ENCODE peak calls at places on chromosomes 3 and 15, in nine cellular contexts. One of them, this sample, is unnamed.

GRCh38 chr3:62562017-62562416 is 188.7 kb upstream of the FEZF2 start:
- DNase-seq in AG09309: peak; percentile 54
- DNase-seq in NCI-H446: peak; percentile 6
- DNase-seq in activated CD4-positive, alpha-beta T cell treated with anti-CD3 and anti-CD28 coated beads for 24 hours: no peak
- DNase-seq in T-helper 2 cell: no peak
- DNase-seq in activated T-cell treated with anti-CD3 and anti-CD28 coated beads for 24 hours: no peak
- DNase-seq in lower leg skin: no peak
- DNase-seq in ureter: no peak
- DNase-seq in T-cell: no peak
- DNase-seq in this sample: no peak

GRCh38 chr3:83946554-83946953 is 1012.2 kb upstream of the CADM2 start:
- DNase-seq in AG09309: no peak
- DNase-seq in NCI-H446: no peak
- DNase-seq in activated CD4-positive, alpha-beta T cell treated with anti-CD3 and anti-CD28 coated beads for 24 hours: no peak
- DNase-seq in T-helper 2 cell: no peak
- DNase-seq in activated T-cell treated with anti-CD3 and anti-CD28 coated beads for 24 hours: no peak
- DNase-seq in lower leg skin: no peak
- DNase-seq in ureter: no peak
- DNase-seq in T-cell: no peak
- DNase-seq in this sample: no peak

GRCh38 chr15:74421302-74422245 is 12.2 kb downstream of the SEMA7A start:
- DNase-seq in AG09309: no peak
- DNase-seq in NCI-H446: no peak
- DNase-seq in activated CD4-positive, alpha-beta T cell treated with anti-CD3 and anti-CD28 coated beads for 24 hours: no peak
- DNase-seq in T-helper 2 cell: no peak
- DNase-seq in activated T-cell treated with anti-CD3 and anti-CD28 coated beads for 24 hours: no peak
- DNase-seq in lower leg skin: no peak
- DNase-seq in ureter: no peak
- DNase-seq in T-cell: no peak
- DNase-seq in this sample: no peak

GRCh38 chr15:62934236-62934971 is 108.1 kb upstream of the TPM1 start:
- DNase-seq in AG09309: no peak
- DNase-seq in NCI-H446: no peak
- DNase-seq in activated CD4-positive, alpha-beta T cell treated with anti-CD3 and anti-CD28 coated beads for 24 hours: no peak
- DNase-seq in T-helper 2 cell: no peak
- DNase-seq in activated T-cell treated with anti-CD3 and anti-CD28 coated beads for 24 hours: no peak
- DNase-seq in lower leg skin: peak; percentile 82
- DNase-seq in ureter: no peak
- DNase-seq in T-cell: no peak
- DNase-seq in this sample: no peak

GRCh38 chr3:40366203-40367162 is 20.5 kb upstream of the ENTPD3 start:
- DNase-seq in AG09309: no peak
- DNase-seq in NCI-H446: no peak
- DNase-seq in activated CD4-positive, alpha-beta T cell treated with anti-CD3 and anti-CD28 coated beads for 24 hours: no peak
- DNase-seq in T-helper 2 cell: no peak
- DNase-seq in activated T-cell treated with anti-CD3 and anti-CD28 coated beads for 24 hours: no peak
- DNase-seq in lower leg skin: no peak
- DNase-seq in ureter: no peak
- DNase-seq in T-cell: no peak
- DNase-seq in this sample: no peak

GRCh38 chr15:67253517-67254237 is 784 bp downstream of the AAGAB start:
- DNase-seq in AG09309: no peak
- DNase-seq in NCI-H446: no peak
- DNase-seq in activated CD4-positive, alpha-beta T cell treated with anti-CD3 and anti-CD28 coated beads for 24 hours: no peak
- DNase-seq in T-helper 2 cell: no peak
- DNase-seq in activated T-cell treated with anti-CD3 and anti-CD28 coated beads for 24 hours: no peak
- DNase-seq in lower leg skin: no peak
- DNase-seq in ureter: no peak
- DNase-seq in T-cell: no peak
- DNase-seq in this sample: no peak

GRCh38 chr3:191210032-191210431 is 11.0 kb downstream of the OSTN start:
- DNase-seq in AG09309: no peak
- DNase-seq in NCI-H446: no peak
- DNase-seq in activated CD4-positive, alpha-beta T cell treated with anti-CD3 and anti-CD28 coated beads for 24 hours: no peak
- DNase-seq in T-helper 2 cell: no peak
- DNase-seq in activated T-cell treated with anti-CD3 and anti-CD28 coated beads for 24 hours: no peak
- DNase-seq in lower leg skin: no peak
- DNase-seq in ureter: no peak
- DNase-seq in T-cell: no peak
- DNase-seq in this sample: no peak

GRCh38 chr3:182118081-182118480 is 406.4 kb downstream of the SOX2 start:
- DNase-seq in AG09309: no peak
- DNase-seq in NCI-H446: no peak
- DNase-seq in activated CD4-positive, alpha-beta T cell treated with anti-CD3 and anti-CD28 coated beads for 24 hours: no peak
- DNase-seq in T-helper 2 cell: no peak
- DNase-seq in activated T-cell treated with anti-CD3 and anti-CD28 coated beads for 24 hours: no peak
- DNase-seq in lower leg skin: no peak
- DNase-seq in ureter: no peak
- DNase-seq in T-cell: no peak
- DNase-seq in this sample: peak; percentile 83

GRCh38 chr3:61132062-61132461 is 119.2 kb downstream of the FHIT start:
- DNase-seq in AG09309: no peak
- DNase-seq in NCI-H446: no peak
- DNase-seq in activated CD4-positive, alpha-beta T cell treated with anti-CD3 and anti-CD28 coated beads for 24 hours: no peak
- DNase-seq in T-helper 2 cell: no peak
- DNase-seq in activated T-cell treated with anti-CD3 and anti-CD28 coated beads for 24 hours: no peak
- DNase-seq in lower leg skin: no peak
- DNase-seq in ureter: no peak
- DNase-seq in T-cell: no peak
- DNase-seq in this sample: no peak

GRCh38 chr3:43923101-43923979 is 232.6 kb downstream of the ABHD5 start:
- DNase-seq in AG09309: no peak
- DNase-seq in NCI-H446: no peak
- DNase-seq in activated CD4-positive, alpha-beta T cell treated with anti-CD3 and anti-CD28 coated beads for 24 hours: no peak
- DNase-seq in T-helper 2 cell: no peak
- DNase-seq in activated T-cell treated with anti-CD3 and anti-CD28 coated beads for 24 hours: no peak
- DNase-seq in lower leg skin: peak; percentile 80
- DNase-seq in ureter: no peak
- DNase-seq in T-cell: no peak
- DNase-seq in this sample: no peak

GRCh38 chr15:25170113-25170731 is 215.4 kb downstream of the SNRPN start:
- DNase-seq in AG09309: no peak
- DNase-seq in NCI-H446: no peak
- DNase-seq in activated CD4-positive, alpha-beta T cell treated with anti-CD3 and anti-CD28 coated beads for 24 hours: no peak
- DNase-seq in T-helper 2 cell: no peak
- DNase-seq in activated T-cell treated with anti-CD3 and anti-CD28 coated beads for 24 hours: no peak
- DNase-seq in lower leg skin: no peak
- DNase-seq in ureter: peak; percentile 33
- DNase-seq in T-cell: no peak
- DNase-seq in this sample: no peak

GRCh38 chr3:67109651-67110204 is 111.6 kb downstream of the KBTBD8 start:
- DNase-seq in AG09309: peak; percentile 38
- DNase-seq in NCI-H446: peak; percentile 40
- DNase-seq in activated CD4-positive, alpha-beta T cell treated with anti-CD3 and anti-CD28 coated beads for 24 hours: no peak
- DNase-seq in T-helper 2 cell: no peak
- DNase-seq in activated T-cell treated with anti-CD3 and anti-CD28 coated beads for 24 hours: no peak
- DNase-seq in lower leg skin: no peak
- DNase-seq in ureter: no peak
- DNase-seq in T-cell: no peak
- DNase-seq in this sample: peak; percentile 41

GRCh38 chr3:171306631-171307030 is 153.6 kb downstream of the TNIK start:
- DNase-seq in AG09309: peak; percentile 89
- DNase-seq in NCI-H446: peak; percentile 91
- DNase-seq in activated CD4-positive, alpha-beta T cell treated with anti-CD3 and anti-CD28 coated beads for 24 hours: no peak
- DNase-seq in T-helper 2 cell: no peak
- DNase-seq in activated T-cell treated with anti-CD3 and anti-CD28 coated beads for 24 hours: no peak
- DNase-seq in lower leg skin: no peak
- DNase-seq in ureter: peak; percentile 70
- DNase-seq in T-cell: no peak
- DNase-seq in this sample: peak; percentile 90

GRCh38 chr3:119769394-119770149 is 12.3 kb upstream of the NR1I2 start:
- DNase-seq in AG09309: no peak
- DNase-seq in NCI-H446: no peak
- DNase-seq in activated CD4-positive, alpha-beta T cell treated with anti-CD3 and anti-CD28 coated beads for 24 hours: no peak
- DNase-seq in T-helper 2 cell: no peak
- DNase-seq in activated T-cell treated with anti-CD3 and anti-CD28 coated beads for 24 hours: no peak
- DNase-seq in lower leg skin: peak; percentile 40
- DNase-seq in ureter: no peak
- DNase-seq in T-cell: no peak
- DNase-seq in this sample: no peak

GRCh38 chr3:12882336-12883310 is 41.3 kb upstream of the RPL32 start:
- DNase-seq in AG09309: no peak
- DNase-seq in NCI-H446: no peak
- DNase-seq in activated CD4-positive, alpha-beta T cell treated with anti-CD3 and anti-CD28 coated beads for 24 hours: no peak
- DNase-seq in T-helper 2 cell: no peak
- DNase-seq in activated T-cell treated with anti-CD3 and anti-CD28 coated beads for 24 hours: no peak
- DNase-seq in lower leg skin: no peak
- DNase-seq in ureter: no peak
- DNase-seq in T-cell: no peak
- DNase-seq in this sample: no peak

GRCh38 chr3:117130222-117130621 is 420.6 kb downstream of the TUSC7 start:
- DNase-seq in AG09309: no peak
- DNase-seq in NCI-H446: no peak
- DNase-seq in activated CD4-positive, alpha-beta T cell treated with anti-CD3 and anti-CD28 coated beads for 24 hours: no peak
- DNase-seq in T-helper 2 cell: no peak
- DNase-seq in activated T-cell treated with anti-CD3 and anti-CD28 coated beads for 24 hours: no peak
- DNase-seq in lower leg skin: no peak
- DNase-seq in ureter: no peak
- DNase-seq in T-cell: no peak
- DNase-seq in this sample: no peak